ENCODE peak calls at places on chromosomes 1 and 21, in six cellular contexts. One of them, this sample, is unnamed.

GRCh38 chr1:217211484-217211883 is 419.4 kb downstream of the GPATCH2 start:
- DNase-seq in psoas muscle: no peak
- DNase-seq in aorta: no peak
- DNase-seq in CD8-positive, alpha-beta T cell: no peak
- DNase-seq in MM.1S: no peak
- DNase-seq in keratinocyte: no peak
- DNase-seq in this sample: no peak

GRCh38 chr21:32298658-32299081 is at the start of gene MRAP:
- DNase-seq in psoas muscle: no peak
- DNase-seq in aorta: no peak
- DNase-seq in CD8-positive, alpha-beta T cell: no peak
- DNase-seq in MM.1S: no peak
- DNase-seq in keratinocyte: no peak
- DNase-seq in this sample: no peak

GRCh38 chr1:24388331-24388870 is 25.2 kb downstream of the STPG1 start:
- DNase-seq in psoas muscle: no peak
- DNase-seq in aorta: no peak
- DNase-seq in CD8-positive, alpha-beta T cell: no peak
- DNase-seq in MM.1S: no peak
- DNase-seq in keratinocyte: no peak
- DNase-seq in this sample: no peak

GRCh38 chr1:14968251-14968812 is 185.2 kb upstream of the TMEM51 start:
- DNase-seq in psoas muscle: peak; percentile 75
- DNase-seq in aorta: peak; percentile 86
- DNase-seq in CD8-positive, alpha-beta T cell: no peak
- DNase-seq in MM.1S: no peak
- DNase-seq in keratinocyte: no peak
- DNase-seq in this sample: no peak

GRCh38 chr1:2229032-2229920 is 1.2 kb downstream of the SKI start:
- DNase-seq in psoas muscle: peak; percentile 86
- DNase-seq in aorta: peak; percentile 89
- DNase-seq in CD8-positive, alpha-beta T cell: peak; percentile 59
- DNase-seq in MM.1S: peak; percentile 43
- DNase-seq in keratinocyte: no peak
- DNase-seq in this sample: peak; percentile 53

GRCh38 chr1:176880954-176881595 is 283.4 kb downstream of the ASTN1 start:
- DNase-seq in psoas muscle: peak; percentile 65
- DNase-seq in aorta: peak; percentile 91
- DNase-seq in CD8-positive, alpha-beta T cell: peak; percentile 16
- DNase-seq in MM.1S: peak; percentile 61
- DNase-seq in keratinocyte: peak; percentile 44
- DNase-seq in this sample: no peak

GRCh38 chr1:116067564-116067887 is 43.7 kb upstream of the MAB21L3 start:
- DNase-seq in psoas muscle: peak; percentile 43
- DNase-seq in aorta: no peak
- DNase-seq in CD8-positive, alpha-beta T cell: no peak
- DNase-seq in MM.1S: no peak
- DNase-seq in keratinocyte: no peak
- DNase-seq in this sample: no peak

GRCh38 chr1:53893999-53894636 is at the start of gene DIO1:
- DNase-seq in psoas muscle: no peak
- DNase-seq in aorta: no peak
- DNase-seq in CD8-positive, alpha-beta T cell: no peak
- DNase-seq in MM.1S: no peak
- DNase-seq in keratinocyte: no peak
- DNase-seq in this sample: no peak

GRCh38 chr1:33387512-33388079 is 43.3 kb downstream of the PHC2 start:
- DNase-seq in psoas muscle: no peak
- DNase-seq in aorta: no peak
- DNase-seq in CD8-positive, alpha-beta T cell: no peak
- DNase-seq in MM.1S: no peak
- DNase-seq in keratinocyte: no peak
- DNase-seq in this sample: no peak

GRCh38 chr1:41503507-41504125 is 19.1 kb upstream of the EDN2 start:
- DNase-seq in psoas muscle: no peak
- DNase-seq in aorta: no peak
- DNase-seq in CD8-positive, alpha-beta T cell: no peak
- DNase-seq in MM.1S: no peak
- DNase-seq in keratinocyte: no peak
- DNase-seq in this sample: no peak

GRCh38 chr1:223074427-223074826 is 68.6 kb downstream of the TLR5 start:
- DNase-seq in psoas muscle: no peak
- DNase-seq in aorta: no peak
- DNase-seq in CD8-positive, alpha-beta T cell: no peak
- DNase-seq in MM.1S: no peak
- DNase-seq in keratinocyte: no peak
- DNase-seq in this sample: no peak

GRCh38 chr1:200625381-200625824 is 4.9 kb upstream of the KIF14 start:
- DNase-seq in psoas muscle: no peak
- DNase-seq in aorta: no peak
- DNase-seq in CD8-positive, alpha-beta T cell: no peak
- DNase-seq in MM.1S: peak; percentile 80
- DNase-seq in keratinocyte: no peak
- DNase-seq in this sample: no peak

GRCh38 chr1:228349701-228350171 is 56.9 kb downstream of the TRIM11 start:
- DNase-seq in psoas muscle: peak; percentile 14
- DNase-seq in aorta: peak; percentile 70
- DNase-seq in CD8-positive, alpha-beta T cell: no peak
- DNase-seq in MM.1S: no peak
- DNase-seq in keratinocyte: no peak
- DNase-seq in this sample: no peak

GRCh38 chr1:234900601-234901000 is 228.0 kb downstream of the TOMM20 start:
- DNase-seq in psoas muscle: no peak
- DNase-seq in aorta: peak; percentile 23
- DNase-seq in CD8-positive, alpha-beta T cell: no peak
- DNase-seq in MM.1S: no peak
- DNase-seq in keratinocyte: no peak
- DNase-seq in this sample: no peak

GRCh38 chr1:77121503-77121902 is 97.7 kb downstream of the PIGK start:
- DNase-seq in psoas muscle: no peak
- DNase-seq in aorta: no peak
- DNase-seq in CD8-positive, alpha-beta T cell: no peak
- DNase-seq in MM.1S: no peak
- DNase-seq in keratinocyte: no peak
- DNase-seq in this sample: no peak

GRCh38 chr21:44907966-44908364 is 12.7 kb downstream of the ITGB2 start:
- DNase-seq in psoas muscle: no peak
- DNase-seq in aorta: no peak
- DNase-seq in CD8-positive, alpha-beta T cell: no peak
- DNase-seq in MM.1S: no peak
- DNase-seq in keratinocyte: no peak
- DNase-seq in this sample: no peak

GRCh38 chr1:232377494-232377770 is 252.5 kb downstream of the SIPA1L2 start:
- DNase-seq in psoas muscle: no peak
- DNase-seq in aorta: no peak
- DNase-seq in CD8-positive, alpha-beta T cell: no peak
- DNase-seq in MM.1S: no peak
- DNase-seq in keratinocyte: no peak
- DNase-seq in this sample: no peak

GRCh38 chr21:43930848-43931384 is 65.9 kb downstream of the AGPAT3 start:
- DNase-seq in psoas muscle: no peak
- DNase-seq in aorta: no peak
- DNase-seq in CD8-positive, alpha-beta T cell: no peak
- DNase-seq in MM.1S: no peak
- DNase-seq in keratinocyte: no peak
- DNase-seq in this sample: no peak

GRCh38 chr1:46039571-46040052 is 92.8 kb downstream of the PIK3R3 start:
- DNase-seq in psoas muscle: no peak
- DNase-seq in aorta: no peak
- DNase-seq in CD8-positive, alpha-beta T cell: no peak
- DNase-seq in MM.1S: no peak
- DNase-seq in keratinocyte: no peak
- DNase-seq in this sample: no peak

GRCh38 chr1:165467706-165468105 is 22.8 kb upstream of the RXRG start:
- DNase-seq in psoas muscle: no peak
- DNase-seq in aorta: no peak
- DNase-seq in CD8-positive, alpha-beta T cell: no peak
- DNase-seq in MM.1S: no peak
- DNase-seq in keratinocyte: no peak
- DNase-seq in this sample: no peak

GRCh38 chr1:60974524-60974923 is 107.8 kb upstream of the NFIA start:
- DNase-seq in psoas muscle: no peak
- DNase-seq in aorta: no peak
- DNase-seq in CD8-positive, alpha-beta T cell: no peak
- DNase-seq in MM.1S: no peak
- DNase-seq in keratinocyte: no peak
- DNase-seq in this sample: no peak

GRCh38 chr1:152110860-152111514 is 4.3 kb downstream of the TCHH start:
- DNase-seq in psoas muscle: peak; percentile 21
- DNase-seq in aorta: no peak
- DNase-seq in CD8-positive, alpha-beta T cell: peak; percentile 9
- DNase-seq in MM.1S: peak; percentile 54
- DNase-seq in keratinocyte: no peak
- DNase-seq in this sample: peak; percentile 22

GRCh38 chr1:152112885-152113432 is 2.3 kb downstream of the TCHH start:
- DNase-seq in psoas muscle: no peak
- DNase-seq in aorta: no peak
- DNase-seq in CD8-positive, alpha-beta T cell: no peak
- DNase-seq in MM.1S: no peak
- DNase-seq in keratinocyte: no peak
- DNase-seq in this sample: no peak

GRCh38 chr1:152110365-152110859 is 4.8 kb downstream of the TCHH start:
- DNase-seq in psoas muscle: no peak
- DNase-seq in aorta: peak; percentile 82
- DNase-seq in CD8-positive, alpha-beta T cell: peak; percentile 13
- DNase-seq in MM.1S: peak; percentile 38
- DNase-seq in keratinocyte: no peak
- DNase-seq in this sample: peak; percentile 30

GRCh38 chr1:152111515-152111968 is 3.7 kb downstream of the TCHH start:
- DNase-seq in psoas muscle: no peak
- DNase-seq in aorta: no peak
- DNase-seq in CD8-positive, alpha-beta T cell: no peak
- DNase-seq in MM.1S: peak; percentile 79
- DNase-seq in keratinocyte: no peak
- DNase-seq in this sample: peak; percentile 16

DNA sequence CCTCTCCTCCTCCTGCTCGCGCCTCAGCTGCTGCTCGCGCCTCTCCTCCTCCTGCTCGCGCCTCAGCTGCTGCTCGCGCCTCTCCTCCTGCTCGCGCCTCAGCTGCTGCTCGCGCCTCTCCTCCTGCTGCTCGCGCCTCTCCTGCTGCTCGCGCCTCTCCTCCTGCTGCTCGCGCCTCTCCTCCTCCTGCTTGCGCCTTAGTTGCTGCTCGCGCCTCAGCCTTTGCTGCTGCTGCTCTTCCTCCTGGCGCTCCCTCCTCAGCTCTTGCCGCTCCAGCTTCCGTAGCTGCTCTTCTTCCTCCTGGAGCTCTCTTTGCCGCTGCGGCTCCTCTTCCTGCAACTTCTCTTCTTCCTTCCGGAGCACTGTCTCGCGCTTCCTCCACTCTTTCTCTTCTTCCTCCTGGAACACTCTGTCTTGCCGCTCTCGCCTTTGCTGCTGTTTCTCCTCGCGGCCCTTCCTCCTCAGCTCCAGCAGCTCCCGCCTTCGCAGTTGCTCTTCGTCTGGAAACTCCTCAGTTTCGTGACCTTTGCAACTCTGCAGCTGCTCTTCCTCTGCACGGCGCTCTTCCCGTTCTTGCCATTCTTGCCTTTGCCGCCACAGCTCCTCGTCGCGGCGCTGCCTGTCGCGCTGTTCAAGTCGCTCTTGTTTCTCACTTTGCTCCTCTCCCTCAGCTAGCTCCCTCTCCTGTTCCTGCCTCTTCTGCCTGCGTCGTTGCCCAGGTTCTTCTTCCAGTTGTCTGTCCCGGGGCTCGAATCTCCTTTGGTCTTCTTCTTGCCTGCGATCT is 3.0 kb downstream of the TCHH start:
- DNase-seq in psoas muscle: no peak
- DNase-seq in aorta: no peak
- DNase-seq in CD8-positive, alpha-beta T cell: no peak
- DNase-seq in MM.1S: peak; percentile 59
- DNase-seq in keratinocyte: no peak
- DNase-seq in this sample: no peak
- H3K4me3 ChIP-seq in psoas muscle: peak overlapping the region; percentile 56
- H3K4me3 ChIP-seq in aorta: no peak overlapping the region
- H3K4me3 ChIP-seq in CD8-positive, alpha-beta T cell: peak overlapping the region; percentile 46
- H3K4me3 ChIP-seq in MM.1S: peak overlapping the region; percentile 53
- H3K4me3 ChIP-seq in keratinocyte: peak overlapping the region; percentile 1
- H3K4me3 ChIP-seq in this sample: no peak overlapping the region

GRCh38 chr1:9294440-9294773 is 1.7 kb downstream of the SPSB1 start:
- DNase-seq in psoas muscle: no peak
- DNase-seq in aorta: peak; percentile 75
- DNase-seq in CD8-positive, alpha-beta T cell: no peak
- DNase-seq in MM.1S: no peak
- DNase-seq in keratinocyte: no peak
- DNase-seq in this sample: no peak
- H3K4me1 ChIP-seq in psoas muscle: peaks cover 46% of the 10 kb centered on the region
- H3K4me1 ChIP-seq in aorta: peaks cover 3% of the 10 kb centered on the region
- H3K4me1 ChIP-seq in CD8-positive, alpha-beta T cell: peaks cover 17% of the 10 kb centered on the region
- H3K4me1 ChIP-seq in MM.1S: peaks cover 16% of the 10 kb centered on the region
- H3K4me1 ChIP-seq in keratinocyte: peaks cover 34% of the 10 kb centered on the region
- H3K4me1 ChIP-seq in this sample: peaks cover 31% of the 10 kb centered on the region

GRCh38 chr21:42384184-42384583 is 11.7 kb downstream of the TMPRSS3 start:
- DNase-seq in psoas muscle: no peak
- DNase-seq in aorta: no peak
- DNase-seq in CD8-positive, alpha-beta T cell: no peak
- DNase-seq in MM.1S: no peak
- DNase-seq in keratinocyte: no peak
- DNase-seq in this sample: no peak

GRCh38 chr21:42381347-42381984 is 14.4 kb downstream of the TMPRSS3 start:
- DNase-seq in psoas muscle: no peak
- DNase-seq in aorta: peak; percentile 50
- DNase-seq in CD8-positive, alpha-beta T cell: peak; percentile 46
- DNase-seq in MM.1S: peak; percentile 76
- DNase-seq in keratinocyte: no peak
- DNase-seq in this sample: no peak

GRCh38 chr21:42384999-42385398 is 10.9 kb downstream of the TMPRSS3 start:
- DNase-seq in psoas muscle: no peak
- DNase-seq in aorta: peak; percentile 30
- DNase-seq in CD8-positive, alpha-beta T cell: no peak
- DNase-seq in MM.1S: no peak
- DNase-seq in keratinocyte: no peak
- DNase-seq in this sample: no peak

GRCh38 chr21:42382915-42383314 is 12.9 kb downstream of the TMPRSS3 start:
- DNase-seq in psoas muscle: no peak
- DNase-seq in aorta: peak; percentile 48
- DNase-seq in CD8-positive, alpha-beta T cell: no peak
- DNase-seq in MM.1S: no peak
- DNase-seq in keratinocyte: no peak
- DNase-seq in this sample: no peak

DNA sequence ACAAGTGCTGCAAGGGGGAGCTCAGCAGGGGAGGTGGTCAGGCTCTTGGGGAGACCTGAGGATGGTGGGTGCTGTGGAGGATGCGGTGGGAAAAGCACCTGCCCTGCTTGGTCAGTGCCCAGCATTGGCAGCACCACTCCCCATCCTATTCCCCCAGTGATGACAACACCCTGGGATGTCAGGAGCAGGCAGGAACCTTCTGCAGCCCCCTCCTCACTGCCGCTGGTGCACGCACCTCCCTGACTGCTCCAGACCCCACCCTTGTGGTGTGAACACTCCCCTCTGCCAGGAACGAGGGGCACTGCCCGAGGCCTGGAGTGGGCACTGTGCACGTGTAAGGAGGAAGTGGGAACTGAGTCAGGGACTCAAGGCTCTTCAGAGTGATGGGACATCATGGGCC is 12.5 kb downstream of the TMPRSS3 start:
- DNase-seq in psoas muscle: no peak
- DNase-seq in aorta: peak; percentile 38
- DNase-seq in CD8-positive, alpha-beta T cell: no peak
- DNase-seq in MM.1S: no peak
- DNase-seq in keratinocyte: no peak
- DNase-seq in this sample: no peak
- H3K4me3 ChIP-seq in psoas muscle: no peak overlapping the region
- H3K4me3 ChIP-seq in aorta: no peak overlapping the region
- H3K4me3 ChIP-seq in CD8-positive, alpha-beta T cell: no peak overlapping the region
- H3K4me3 ChIP-seq in MM.1S: no peak overlapping the region
- H3K4me3 ChIP-seq in keratinocyte: no peak overlapping the region
- H3K4me3 ChIP-seq in this sample: no peak overlapping the region

GRCh38 chr1:206768472-206769330 is 1.9 kb upstream of the IL19 start:
- DNase-seq in psoas muscle: no peak
- DNase-seq in aorta: no peak
- DNase-seq in CD8-positive, alpha-beta T cell: no peak
- DNase-seq in MM.1S: no peak
- DNase-seq in keratinocyte: no peak
- DNase-seq in this sample: no peak
- H3K4me1 ChIP-seq in psoas muscle: no peaks in the 10 kb centered on the region
- H3K4me1 ChIP-seq in aorta: no peaks in the 10 kb centered on the region
- H3K4me1 ChIP-seq in CD8-positive, alpha-beta T cell: peaks cover 86% of the 10 kb centered on the region
- H3K4me1 ChIP-seq in MM.1S: peaks cover 74% of the 10 kb centered on the region
- H3K4me1 ChIP-seq in keratinocyte: peaks cover 5% of the 10 kb centered on the region
- H3K4me1 ChIP-seq in this sample: peaks cover 85% of the 10 kb centered on the region

This sample was measured in CD4-positive, alpha-beta memory T cell.